ENCODE peak calls at places on chromosomes 4 and X, in five cellular contexts. Z is NB4; U is activated CD4-positive, alpha-beta T cell treated with anti-CD3 and anti-CD28 coated beads for 4 hours; M is hippocampal formation; E is stomach. K is an unnamed sample.

GRCh38 chrX:19616016-19616415 is 100.7 kb upstream of the MAP3K15 start:
- DNase-seq in Z (no peak), U (no peak), M (no peak), E (no peak), K (no peak)

GRCh38 chr4:6873291-6873690 is 36.3 kb upstream of the TBC1D14 start:
- DNase-seq in Z (no peak), U (no peak), M (no peak), E (no peak), K (no peak)

GRCh38 chr4:47383829-47384427 is 79.6 kb downstream of the COMMD8 start:
- DNase-seq in Z (peak; percentile 60), U (no peak), M (no peak), E (no peak), K (no peak)

GRCh38 chr4:147487616-147488015 is 6.7 kb downstream of the EDNRA start:
- DNase-seq in Z (no peak), U (no peak), M (no peak), E (no peak), K (no peak)

GRCh38 chr4:89860971-89861370 is 24.0 kb upstream of the SNCA start:
- DNase-seq in Z (no peak), U (no peak), M (no peak), E (no peak), K (no peak)

GRCh38 chr4:89303177-89303576 is 4.4 kb downstream of the GPRIN3 start:
- DNase-seq in Z (no peak), U (peak; percentile 47), M (no peak), E (no peak), K (no peak)

GRCh38 chr4:52199574-52200338 is 148.7 kb downstream of the SPATA18 start:
- DNase-seq in Z (peak; percentile 2), U (no peak), M (no peak), E (no peak), K (no peak)

GRCh38 chr4:26020083-26020668 is 106.2 kb downstream of the SMIM20 start:
- DNase-seq in Z (peak; percentile 49), U (peak; percentile 16), M (no peak), E (no peak), K (no peak)

GRCh38 chr4:152468408-152468807 is 67.5 kb downstream of the FBXW7 start:
- DNase-seq in Z (no peak), U (no peak), M (no peak), E (no peak), K (no peak)

K was measured in ureter.